ENCODE peak calls at places on chromosomes 5 and 9, in ten cellular contexts. K is MM.1S, V is fibroblast of mammary gland, O is cardiac muscle cell, S is heart right ventricle, T is GM20000, Q is spleen, P is body of pancreas, X is RWPE1, Z is HFFc6. C is an unnamed sample.

GRCh38 chr5:90878081-90878480 is 319.5 kb downstream of the ADGRV1 start:
- DNase-seq in K (no peak), V (peak; percentile 24), O (no peak), S (peak; percentile 61), T (no peak), Q (no peak), P (no peak), X (no peak), Z (no peak), C (no peak)

GRCh38 chr5:132428811-132429440 is 59.4 kb downstream of the SLC22A5 start:
- DNase-seq in K (no peak), V (peak; percentile 71), O (no peak), S (no peak), T (no peak), Q (peak; percentile 54), P (no peak), X (no peak), Z (peak; percentile 74), C (no peak)

GRCh38 chr5:127298623-127299022 is 8.0 kb downstream of the MEGF10 start:
- DNase-seq in K (no peak), V (peak; percentile 44), O (no peak), S (no peak), T (no peak), Q (no peak), P (no peak), X (no peak), Z (no peak), C (no peak)

GRCh38 chr5:154076240-154076922 is 37.6 kb downstream of the MFAP3 start:
- DNase-seq in K (no peak), V (no peak), O (peak; percentile 69), S (no peak), T (no peak), Q (no peak), P (no peak), X (no peak), Z (no peak), C (no peak)

GRCh38 chr9:14263707-14264483 is 50.0 kb downstream of the NFIB start:
- DNase-seq in K (no peak), V (no peak), O (no peak), S (no peak), T (no peak), Q (no peak), P (no peak), X (no peak), Z (no peak), C (no peak)

GRCh38 chr5:77103457-77103856 is 16.4 kb upstream of the ZBED3 start:
- DNase-seq in K (no peak), V (peak; percentile 68), O (no peak), S (no peak), T (no peak), Q (no peak), P (no peak), X (no peak), Z (no peak), C (no peak)

GRCh38 chr5:74919487-74919886 is 53.3 kb upstream of the FAM169A start:
- DNase-seq in K (peak; percentile 59), V (peak; percentile 74), O (peak; percentile 48), S (no peak), T (peak; percentile 59), Q (no peak), P (no peak), X (peak; percentile 88), Z (peak; percentile 56), C (peak; percentile 61)

GRCh38 chr9:73780916-73781315 is 629.3 kb downstream of the ANXA1 start:
- DNase-seq in K (no peak), V (peak; percentile 98), O (no peak), S (no peak), T (no peak), Q (no peak), P (no peak), X (peak; percentile 83), Z (no peak), C (no peak)

GRCh38 chr5:53206562-53206961 is 97.0 kb upstream of the MOCS2 start:
- DNase-seq in K (no peak), V (no peak), O (no peak), S (no peak), T (no peak), Q (no peak), P (no peak), X (no peak), Z (no peak), C (no peak)

GRCh38 chr5:53199882-53200281 is 90.3 kb upstream of the MOCS2 start:
- DNase-seq in K (no peak), V (no peak), O (no peak), S (no peak), T (no peak), Q (no peak), P (no peak), X (no peak), Z (no peak), C (no peak)

GRCh38 chr5:53200309-53200708 is 90.8 kb upstream of the MOCS2 start:
- DNase-seq in K (no peak), V (no peak), O (no peak), S (no peak), T (no peak), Q (no peak), P (no peak), X (no peak), Z (no peak), C (no peak)

DNA sequence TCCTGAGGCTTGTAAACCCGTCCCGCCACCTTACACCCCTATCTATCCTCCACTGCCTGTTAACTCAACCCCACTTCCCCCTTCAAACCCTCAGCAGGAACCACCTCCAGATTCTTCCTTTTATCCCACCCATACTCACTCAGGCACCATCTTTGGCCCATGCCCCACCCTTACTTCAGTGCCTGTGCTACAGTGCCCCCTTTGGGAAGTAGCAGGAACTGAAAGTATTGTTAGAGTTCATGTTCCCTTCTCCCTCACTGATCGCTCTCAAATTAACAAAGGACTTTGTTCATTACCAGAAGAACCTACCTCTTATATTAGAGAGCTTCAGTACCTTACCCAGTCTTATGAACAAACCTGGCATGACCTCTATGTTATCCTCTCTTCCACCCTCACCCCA is 92.2 kb upstream of the MOCS2 start:
- DNase-seq in K (no peak), V (no peak), O (no peak), S (no peak), T (no peak), Q (no peak), P (no peak), X (no peak), Z (no peak), C (no peak)
- TF ChIP-seq CTCF in K (no peak), V (peak; percentile 40), O (peak; percentile 15), S (no peak), T (no peak), Q (no peak), P (no peak), X (no peak), Z (peak; percentile 53), C (no peak)

DNA sequence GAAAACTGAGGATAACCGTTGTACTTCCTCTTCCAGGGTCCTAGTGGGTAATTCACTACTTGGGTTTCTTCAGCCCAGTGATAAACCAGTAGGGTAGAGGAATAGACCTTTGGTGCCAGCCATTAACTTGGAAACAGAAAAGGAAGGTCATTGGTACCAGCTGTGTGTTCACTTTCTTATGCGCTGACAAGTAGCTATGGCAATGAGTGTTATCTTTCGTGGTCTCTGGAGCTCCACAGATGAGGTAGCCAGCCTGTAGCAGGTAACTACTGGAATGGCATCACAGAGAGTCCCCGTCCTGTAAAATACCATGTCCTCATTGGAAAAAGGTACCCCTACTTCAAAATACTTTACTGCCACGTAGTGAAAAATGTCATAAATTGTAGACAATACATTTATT is 2.3 kb downstream of the UHRF2 start:
- DNase-seq in K (no peak), V (peak; percentile 16), O (no peak), S (no peak), T (no peak), Q (no peak), P (no peak), X (no peak), Z (no peak), C (peak; percentile 25)
- TF ChIP-seq CTCF in K (no peak), V (no peak), O (no peak), S (no peak), T (no peak), Q (no peak), P (no peak), X (no peak), Z (no peak), C (no peak)

GRCh38 chr9:130478731-130479575 is 34.2 kb downstream of the ASS1 start:
- DNase-seq in K (no peak), V (no peak), O (no peak), S (no peak), T (no peak), Q (no peak), P (no peak), X (no peak), Z (no peak), C (no peak)

GRCh38 chr9:130482463-130482862 is 37.7 kb downstream of the ASS1 start:
- DNase-seq in K (no peak), V (no peak), O (peak; percentile 13), S (no peak), T (no peak), Q (no peak), P (no peak), X (no peak), Z (no peak), C (no peak)

GRCh38 chr9:130478152-130478551 is 33.4 kb downstream of the ASS1 start:
- DNase-seq in K (no peak), V (no peak), O (no peak), S (no peak), T (no peak), Q (no peak), P (no peak), X (no peak), Z (no peak), C (no peak)

GRCh38 chr9:130479587-130479986 is 34.8 kb downstream of the ASS1 start:
- DNase-seq in K (no peak), V (no peak), O (no peak), S (no peak), T (no peak), Q (no peak), P (no peak), X (no peak), Z (no peak), C (no peak)

GRCh38 chr9:130480673-130481072 is 35.9 kb downstream of the ASS1 start:
- DNase-seq in K (no peak), V (no peak), O (peak; percentile 52), S (no peak), T (no peak), Q (no peak), P (no peak), X (no peak), Z (no peak), C (no peak)
- TF ChIP-seq CTCF in K (peak; percentile 10), V (no peak), O (peak; percentile 16), S (no peak), T (no peak), Q (no peak), P (no peak), X (no peak), Z (peak; percentile 54), C (no peak)

GRCh38 chr5:172187118-172188032 is 649 bp downstream of the STK10 start:
- DNase-seq in K (peak; percentile 60), V (peak; percentile 83), O (peak; percentile 35), S (peak; percentile 70), T (peak; percentile 72), Q (peak; percentile 94), P (peak; percentile 31), X (peak; percentile 95), Z (peak; percentile 81), C (peak; percentile 67)

GRCh38 chr5:172182291-172182690 is 5.7 kb downstream of the STK10 start:
- DNase-seq in K (no peak), V (no peak), O (no peak), S (no peak), T (no peak), Q (peak; percentile 16), P (no peak), X (no peak), Z (no peak), C (no peak)

GRCh38 chr5:172186114-172186695 is 1.8 kb downstream of the STK10 start:
- DNase-seq in K (peak; percentile 19), V (no peak), O (no peak), S (no peak), T (no peak), Q (peak; percentile 57), P (no peak), X (no peak), Z (no peak), C (no peak)

GRCh38 chr5:172183881-172184280 is 4.1 kb downstream of the STK10 start:
- DNase-seq in K (no peak), V (no peak), O (no peak), S (no peak), T (no peak), Q (no peak), P (no peak), X (no peak), Z (no peak), C (no peak)

DNA sequence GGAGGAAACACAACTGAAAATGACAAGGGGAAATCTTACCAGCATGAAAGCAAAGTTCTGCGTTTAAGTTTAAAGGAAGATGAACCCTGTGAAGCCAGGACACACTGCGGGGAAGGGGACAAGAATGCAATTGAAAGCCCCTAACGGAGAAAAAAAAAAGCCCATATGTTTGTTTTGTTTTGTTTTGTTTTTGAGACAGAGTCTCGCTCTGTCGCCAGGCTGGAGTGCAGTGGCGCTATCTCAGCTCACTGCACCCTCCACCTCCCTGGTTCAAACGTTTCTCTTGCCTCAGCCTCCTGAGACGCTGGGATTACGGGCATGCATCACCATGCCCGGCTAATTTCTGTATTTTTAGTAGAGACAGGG is 2.9 kb downstream of the STK10 start:
- DNase-seq in K (peak; percentile 13), V (no peak), O (no peak), S (no peak), T (no peak), Q (no peak), P (no peak), X (no peak), Z (no peak), C (no peak)
- TF ChIP-seq CTCF in K (no peak), V (no peak), O (no peak), S (no peak), T (no peak), Q (no peak), P (no peak), X (no peak), Z (no peak), C (no peak)

C was measured in GM13976.